ENCODE peak calls at places on chromosome 12, in nine cellular contexts. O is heart right ventricle, J is left ventricle myocardium inferior, N is AG04450, D is Calu3, L is astrocyte of the cerebellum, M is A673, I is tibial nerve, A is fibroblast of pulmonary artery. X is an unnamed sample.

GRCh38 chr12:113477171-113477841 is 5.6 kb upstream of the LHX5 start:
- DNase-seq in I (no peak), M (no peak), L (no peak), D (no peak), O (no peak), J (no peak), N (no peak), A (no peak), X (no peak)

GRCh38 chr12:84508325-84508861 is 404.2 kb downstream of the SLC6A15 start:
- DNase-seq in L (peak), O (no peak), I (no peak), M (peak), J (no peak), N (no peak), D (peak), A (peak), X (no peak)

GRCh38 chr12:63382930-63383329 is 231.9 kb upstream of the AVPR1A start:
- DNase-seq in A (no peak), I (no peak), L (no peak), D (no peak), N (no peak), M (peak), J (no peak), O (no peak), X (no peak)

GRCh38 chr12:78719721-78720120 is 144.9 kb upstream of the SYT1 start:
- DNase-seq in J (no peak), L (no peak), N (no peak), M (no peak), D (no peak), A (no peak), I (no peak), O (no peak), X (no peak)

GRCh38 chr12:120314220-120314619 is 12.1 kb downstream of the SIRT4 start:
- DNase-seq in L (no peak), M (peak), O (no peak), D (peak), A (no peak), N (no peak), J (no peak), I (no peak), X (no peak)

GRCh38 chr12:67388331-67389163 is 119.4 kb downstream of the CAND1 start:
- DNase-seq in D (no peak), A (no peak), I (no peak), O (no peak), J (no peak), N (no peak), L (no peak), M (peak), X (no peak)

GRCh38 chr12:12722351-12723146 is 5.4 kb downstream of the CDKN1B start:
- DNase-seq in A (no peak), M (peak), N (no peak), D (no peak), O (no peak), I (no peak), L (no peak), J (no peak), X (no peak)

GRCh38 chr12:66140726-66141125 is 10.2 kb upstream of the LLPH start:
- DNase-seq in D (no peak), A (no peak), O (no peak), L (no peak), I (no peak), N (no peak), J (no peak), M (no peak), X (no peak)

GRCh38 chr12:93530358-93530757 is 42.1 kb upstream of the SOCS2 start:
- DNase-seq in I (no peak), A (peak), D (no peak), O (no peak), M (no peak), N (no peak), L (no peak), J (no peak), X (no peak)

GRCh38 chr12:123115409-123116111 is 35.3 kb downstream of the PITPNM2 start:
- DNase-seq in L (peak), J (peak), N (peak), D (no peak), A (peak), O (no peak), I (peak), M (no peak), X (no peak)

GRCh38 chr12:42794811-42795210 is 205.3 kb upstream of the PRICKLE1 start:
- DNase-seq in I (no peak), N (no peak), D (no peak), A (no peak), L (no peak), O (no peak), J (no peak), M (no peak), X (no peak)

GRCh38 chr12:41205070-41205715 is 17.1 kb downstream of the PDZRN4 start:
- DNase-seq in J (no peak), A (no peak), L (peak), N (no peak), M (no peak), O (no peak), D (peak), I (no peak), X (no peak)
- TF ChIP-seq CTCF in J (no peak), A (no peak), L (no peak), N (no peak), M (no peak), O (no peak), D (no peak), I (no peak), X (no peak)

GRCh38 chr12:76031414-76032042 is at the start of gene PHLDA1:
- DNase-seq in A (peak), I (peak), M (peak), O (peak), D (peak), N (peak), J (peak), L (peak), X (peak)
- TF ChIP-seq CTCF in A (peak), I (peak), M (peak), O (peak), D (peak), N (peak), J (peak), L (peak), X (no peak)

DNA sequence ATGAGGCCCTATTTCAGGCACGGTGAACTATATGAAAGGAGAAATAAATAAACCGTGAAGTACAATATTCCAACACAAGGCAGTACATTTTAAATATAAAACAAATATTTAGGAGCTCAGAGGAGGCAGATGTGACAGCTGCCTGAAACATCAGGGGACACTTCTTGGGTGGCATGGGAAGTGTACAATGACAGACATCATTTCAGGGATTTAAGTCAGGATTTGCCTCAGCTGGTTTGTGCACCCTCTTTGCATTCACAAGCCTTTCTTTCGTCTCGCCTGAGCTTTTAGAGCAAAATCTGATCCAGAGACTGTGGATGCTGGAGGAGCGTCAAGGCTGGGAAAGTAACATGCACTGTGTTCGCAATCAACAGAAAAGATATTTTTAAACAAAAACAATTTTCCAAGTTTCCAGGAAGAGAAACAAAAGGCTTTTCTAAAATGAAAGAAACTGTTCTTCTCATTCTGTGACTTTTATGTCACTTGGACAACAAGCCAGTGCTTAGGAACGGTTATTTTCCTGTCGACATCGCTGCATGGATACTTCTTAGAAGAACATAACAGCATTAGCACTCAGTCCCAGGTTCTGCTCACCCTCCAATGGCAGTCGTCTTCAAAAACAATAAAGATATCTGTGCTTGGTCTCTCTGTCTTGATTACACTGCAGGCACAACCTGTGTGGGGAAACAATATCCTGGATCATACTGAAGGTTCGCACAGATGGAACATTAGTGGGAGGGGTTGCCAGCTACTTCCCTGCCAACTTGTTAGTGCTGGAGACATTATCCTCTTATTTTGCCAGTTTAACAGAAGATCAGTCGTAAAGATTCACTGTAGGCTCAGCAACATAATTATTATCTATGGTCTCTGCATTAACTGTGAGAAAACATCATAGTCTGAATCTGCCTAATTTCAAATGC is 403.3 kb upstream of the ATP2B1 start:
- DNase-seq in D (no peak), A (no peak), N (no peak), J (no peak), L (no peak), O (no peak), I (no peak), M (no peak), X (no peak)
- TF ChIP-seq CTCF in D (no peak), A (no peak), N (no peak), J (no peak), L (no peak), O (no peak), I (no peak), M (no peak), X (no peak)

GRCh38 chr12:14514154-14514842 is 53.4 kb downstream of the PLBD1 start:
- DNase-seq in M (peak), L (peak), J (no peak), O (no peak), N (no peak), A (peak), D (peak), I (no peak), X (no peak)
- TF ChIP-seq CTCF in M (peak), L (peak), J (peak), O (no peak), N (peak), A (peak), D (peak), I (no peak), X (no peak)

GRCh38 chr12:104730761-104731160 is 227.3 kb downstream of the SLC41A2 start:
- DNase-seq in D (no peak), I (no peak), N (no peak), L (no peak), M (no peak), J (no peak), O (no peak), A (no peak), X (no peak)

GRCh38 chr12:104734541-104735075 is 223.5 kb downstream of the SLC41A2 start:
- DNase-seq in M (no peak), O (no peak), N (no peak), I (no peak), L (no peak), D (no peak), A (no peak), J (no peak), X (no peak)

GRCh38 chr12:104735801-104736200 is 222.3 kb downstream of the SLC41A2 start:
- DNase-seq in O (no peak), J (no peak), D (no peak), N (no peak), M (no peak), L (no peak), I (no peak), A (no peak), X (no peak)

GRCh38 chr12:104736307-104736706 is 221.8 kb downstream of the SLC41A2 start:
- DNase-seq in O (no peak), I (no peak), J (no peak), A (peak), D (no peak), N (peak), L (peak), M (peak), X (no peak)

DNA sequence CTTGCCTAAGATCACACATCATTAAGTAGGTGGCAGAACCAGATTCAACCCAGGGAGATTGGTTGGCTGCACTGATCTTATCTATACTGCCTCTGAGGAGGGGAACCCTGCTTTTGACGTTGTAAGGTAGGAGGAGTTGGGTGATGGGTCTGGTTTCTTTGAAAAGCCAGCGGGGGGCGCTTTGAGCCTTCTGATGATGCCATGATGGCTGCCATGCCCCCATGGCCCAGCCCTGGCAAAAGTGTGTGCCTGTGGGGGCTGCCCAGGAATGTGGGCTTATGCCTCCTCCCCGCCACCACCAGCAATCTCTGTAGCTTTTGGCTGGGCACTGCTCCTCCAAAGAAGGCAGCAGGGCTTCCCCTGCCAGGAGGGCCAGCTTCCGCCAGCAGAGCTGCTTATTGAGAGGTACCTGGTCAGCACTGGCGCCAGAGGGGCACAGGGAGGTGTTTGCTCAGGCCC is 224.3 kb downstream of the SLC41A2 start:
- DNase-seq in N (no peak), L (no peak), D (peak), M (peak), J (no peak), O (no peak), I (no peak), A (no peak), X (no peak)
- TF ChIP-seq CTCF in N (no peak), L (no peak), D (no peak), M (peak), J (peak), O (no peak), I (no peak), A (no peak), X (no peak)

X was measured in omental fat pad.